ENCODE peak calls at places on chromosome 14, in eight cellular contexts. One of them, this sample, is unnamed.

GRCh38 chr14:41636492-41637392 is 30.1 kb downstream of the LRFN5 start:
- DNase-seq in mucosa of descending colon: no peak
- DNase-seq in lung: no peak
- DNase-seq in brain microvascular endothelial cell: no peak
- DNase-seq in pancreas: no peak
- DNase-seq in coronary artery: no peak
- DNase-seq in left lung: no peak
- DNase-seq in fibroblast of pulmonary artery: no peak
- DNase-seq in this sample: no peak

GRCh38 chr14:20429801-20430669 is 5.9 kb downstream of the KLHL33 start:
- DNase-seq in mucosa of descending colon: peak; percentile 73
- DNase-seq in lung: peak; percentile 54
- DNase-seq in brain microvascular endothelial cell: no peak
- DNase-seq in pancreas: peak; percentile 62
- DNase-seq in coronary artery: no peak
- DNase-seq in left lung: no peak
- DNase-seq in fibroblast of pulmonary artery: no peak
- DNase-seq in this sample: peak; percentile 85

GRCh38 chr14:35336171-35337073 is 44.2 kb downstream of the PSMA6 start:
- DNase-seq in mucosa of descending colon: peak; percentile 89
- DNase-seq in lung: peak; percentile 93
- DNase-seq in brain microvascular endothelial cell: peak; percentile 47
- DNase-seq in pancreas: peak; percentile 87
- DNase-seq in coronary artery: peak; percentile 99
- DNase-seq in left lung: peak; percentile 95
- DNase-seq in fibroblast of pulmonary artery: peak; percentile 99
- DNase-seq in this sample: peak; percentile 92

GRCh38 chr14:53796734-53797133 is 159.9 kb downstream of the BMP4 start:
- DNase-seq in mucosa of descending colon: peak; percentile 7
- DNase-seq in lung: no peak
- DNase-seq in brain microvascular endothelial cell: no peak
- DNase-seq in pancreas: no peak
- DNase-seq in coronary artery: no peak
- DNase-seq in left lung: no peak
- DNase-seq in fibroblast of pulmonary artery: no peak
- DNase-seq in this sample: no peak

GRCh38 chr14:65170768-65171251 is 68.5 kb upstream of the MAX start:
- DNase-seq in mucosa of descending colon: no peak
- DNase-seq in lung: no peak
- DNase-seq in brain microvascular endothelial cell: peak; percentile 80
- DNase-seq in pancreas: peak; percentile 25
- DNase-seq in coronary artery: no peak
- DNase-seq in left lung: no peak
- DNase-seq in fibroblast of pulmonary artery: peak; percentile 86
- DNase-seq in this sample: peak; percentile 84

GRCh38 chr14:102185360-102185759 is 45.7 kb downstream of the WDR20 start:
- DNase-seq in mucosa of descending colon: peak; percentile 26
- DNase-seq in lung: no peak
- DNase-seq in brain microvascular endothelial cell: no peak
- DNase-seq in pancreas: no peak
- DNase-seq in coronary artery: no peak
- DNase-seq in left lung: no peak
- DNase-seq in fibroblast of pulmonary artery: no peak
- DNase-seq in this sample: no peak

GRCh38 chr14:105857816-105858675 is 331.7 kb downstream of the TMEM121 start:
- DNase-seq in mucosa of descending colon: no peak
- DNase-seq in lung: no peak
- DNase-seq in brain microvascular endothelial cell: no peak
- DNase-seq in pancreas: peak; percentile 13
- DNase-seq in coronary artery: peak; percentile 33
- DNase-seq in left lung: peak; percentile 26
- DNase-seq in fibroblast of pulmonary artery: no peak
- DNase-seq in this sample: peak; percentile 87

GRCh38 chr14:33210304-33210703 is 271.6 kb downstream of the NPAS3 start:
- DNase-seq in mucosa of descending colon: peak; percentile 18
- DNase-seq in lung: no peak
- DNase-seq in brain microvascular endothelial cell: peak; percentile 20
- DNase-seq in pancreas: no peak
- DNase-seq in coronary artery: no peak
- DNase-seq in left lung: no peak
- DNase-seq in fibroblast of pulmonary artery: peak; percentile 45
- DNase-seq in this sample: no peak

GRCh38 chr14:101501858-101502615 is 59.3 kb upstream of the DIO3 start:
- DNase-seq in mucosa of descending colon: no peak
- DNase-seq in lung: no peak
- DNase-seq in brain microvascular endothelial cell: no peak
- DNase-seq in pancreas: no peak
- DNase-seq in coronary artery: peak; percentile 65
- DNase-seq in left lung: peak; percentile 17
- DNase-seq in fibroblast of pulmonary artery: no peak
- DNase-seq in this sample: peak; percentile 56

GRCh38 chr14:104957146-104958113 is 20.7 kb downstream of the AHNAK2 start:
- DNase-seq in mucosa of descending colon: peak; percentile 7
- DNase-seq in lung: no peak
- DNase-seq in brain microvascular endothelial cell: no peak
- DNase-seq in pancreas: peak; percentile 16
- DNase-seq in coronary artery: no peak
- DNase-seq in left lung: no peak
- DNase-seq in fibroblast of pulmonary artery: no peak
- DNase-seq in this sample: peak; percentile 51

GRCh38 chr14:70653662-70654061 is 11.9 kb downstream of the TTC9 start:
- DNase-seq in mucosa of descending colon: no peak
- DNase-seq in lung: no peak
- DNase-seq in brain microvascular endothelial cell: no peak
- DNase-seq in pancreas: no peak
- DNase-seq in coronary artery: no peak
- DNase-seq in left lung: no peak
- DNase-seq in fibroblast of pulmonary artery: no peak
- DNase-seq in this sample: no peak

GRCh38 chr14:70652871-70653270 is 11.2 kb downstream of the TTC9 start:
- DNase-seq in mucosa of descending colon: no peak
- DNase-seq in lung: no peak
- DNase-seq in brain microvascular endothelial cell: no peak
- DNase-seq in pancreas: no peak
- DNase-seq in coronary artery: no peak
- DNase-seq in left lung: no peak
- DNase-seq in fibroblast of pulmonary artery: no peak
- DNase-seq in this sample: no peak

GRCh38 chr14:70658899-70659298 is 17.2 kb downstream of the TTC9 start:
- DNase-seq in mucosa of descending colon: no peak
- DNase-seq in lung: no peak
- DNase-seq in brain microvascular endothelial cell: no peak
- DNase-seq in pancreas: no peak
- DNase-seq in coronary artery: no peak
- DNase-seq in left lung: no peak
- DNase-seq in fibroblast of pulmonary artery: no peak
- DNase-seq in this sample: no peak

GRCh38 chr14:70654609-70655008 is 12.9 kb downstream of the TTC9 start:
- DNase-seq in mucosa of descending colon: no peak
- DNase-seq in lung: no peak
- DNase-seq in brain microvascular endothelial cell: no peak
- DNase-seq in pancreas: no peak
- DNase-seq in coronary artery: no peak
- DNase-seq in left lung: no peak
- DNase-seq in fibroblast of pulmonary artery: no peak
- DNase-seq in this sample: no peak

GRCh38 chr14:70655110-70655826 is 13.6 kb downstream of the TTC9 start:
- DNase-seq in mucosa of descending colon: peak; percentile 54
- DNase-seq in lung: no peak
- DNase-seq in brain microvascular endothelial cell: no peak
- DNase-seq in pancreas: no peak
- DNase-seq in coronary artery: no peak
- DNase-seq in left lung: no peak
- DNase-seq in fibroblast of pulmonary artery: peak; percentile 10
- DNase-seq in this sample: peak; percentile 92
- H3K4me3 ChIP-seq in mucosa of descending colon: no peak overlapping the region
- H3K4me3 ChIP-seq in lung: no peak overlapping the region
- H3K4me3 ChIP-seq in brain microvascular endothelial cell: no peak overlapping the region
- H3K4me3 ChIP-seq in pancreas: no peak overlapping the region
- H3K4me3 ChIP-seq in coronary artery: no peak overlapping the region
- H3K4me3 ChIP-seq in left lung: no peak overlapping the region
- H3K4me3 ChIP-seq in fibroblast of pulmonary artery: no peak overlapping the region
- H3K4me3 ChIP-seq in this sample: no peak overlapping the region

GRCh38 chr14:61388173-61388975 is 67.0 kb downstream of the PRKCH start:
- DNase-seq in mucosa of descending colon: no peak
- DNase-seq in lung: no peak
- DNase-seq in brain microvascular endothelial cell: no peak
- DNase-seq in pancreas: no peak
- DNase-seq in coronary artery: no peak
- DNase-seq in left lung: no peak
- DNase-seq in fibroblast of pulmonary artery: peak; percentile 29
- DNase-seq in this sample: no peak
- H3K4me3 ChIP-seq in mucosa of descending colon: no peak overlapping the region
- H3K4me3 ChIP-seq in lung: no peak overlapping the region
- H3K4me3 ChIP-seq in brain microvascular endothelial cell: no peak overlapping the region
- H3K4me3 ChIP-seq in pancreas: no peak overlapping the region
- H3K4me3 ChIP-seq in coronary artery: no peak overlapping the region
- H3K4me3 ChIP-seq in left lung: no peak overlapping the region
- H3K4me3 ChIP-seq in fibroblast of pulmonary artery: no peak overlapping the region
- H3K4me3 ChIP-seq in this sample: no peak overlapping the region

GRCh38 chr14:68960123-68960522 is 19.0 kb downstream of the ACTN1 start:
- DNase-seq in mucosa of descending colon: no peak
- DNase-seq in lung: no peak
- DNase-seq in brain microvascular endothelial cell: no peak
- DNase-seq in pancreas: no peak
- DNase-seq in coronary artery: no peak
- DNase-seq in left lung: no peak
- DNase-seq in fibroblast of pulmonary artery: no peak
- DNase-seq in this sample: no peak

GRCh38 chr14:68957688-68958248 is 21.3 kb downstream of the ACTN1 start:
- DNase-seq in mucosa of descending colon: no peak
- DNase-seq in lung: no peak
- DNase-seq in brain microvascular endothelial cell: no peak
- DNase-seq in pancreas: no peak
- DNase-seq in coronary artery: no peak
- DNase-seq in left lung: no peak
- DNase-seq in fibroblast of pulmonary artery: no peak
- DNase-seq in this sample: no peak

GRCh38 chr14:68956728-68957127 is 22.4 kb downstream of the ACTN1 start:
- DNase-seq in mucosa of descending colon: no peak
- DNase-seq in lung: no peak
- DNase-seq in brain microvascular endothelial cell: no peak
- DNase-seq in pancreas: no peak
- DNase-seq in coronary artery: no peak
- DNase-seq in left lung: no peak
- DNase-seq in fibroblast of pulmonary artery: no peak
- DNase-seq in this sample: no peak

GRCh38 chr14:68958553-68958952 is 20.5 kb downstream of the ACTN1 start:
- DNase-seq in mucosa of descending colon: no peak
- DNase-seq in lung: no peak
- DNase-seq in brain microvascular endothelial cell: no peak
- DNase-seq in pancreas: no peak
- DNase-seq in coronary artery: no peak
- DNase-seq in left lung: no peak
- DNase-seq in fibroblast of pulmonary artery: peak; percentile 52
- DNase-seq in this sample: no peak

GRCh38 chr14:68959035-68959434 is 20.1 kb downstream of the ACTN1 start:
- DNase-seq in mucosa of descending colon: no peak
- DNase-seq in lung: no peak
- DNase-seq in brain microvascular endothelial cell: no peak
- DNase-seq in pancreas: no peak
- DNase-seq in coronary artery: no peak
- DNase-seq in left lung: no peak
- DNase-seq in fibroblast of pulmonary artery: no peak
- DNase-seq in this sample: no peak
- H3K4me3 ChIP-seq in mucosa of descending colon: no peak overlapping the region
- H3K4me3 ChIP-seq in lung: no peak overlapping the region
- H3K4me3 ChIP-seq in brain microvascular endothelial cell: no peak overlapping the region
- H3K4me3 ChIP-seq in pancreas: no peak overlapping the region
- H3K4me3 ChIP-seq in coronary artery: peak overlapping the region; percentile 10
- H3K4me3 ChIP-seq in left lung: no peak overlapping the region
- H3K4me3 ChIP-seq in fibroblast of pulmonary artery: no peak overlapping the region
- H3K4me3 ChIP-seq in this sample: no peak overlapping the region

GRCh38 chr14:103763730-103764488 is 48.3 kb downstream of the ZFYVE21 start:
- DNase-seq in mucosa of descending colon: no peak
- DNase-seq in lung: no peak
- DNase-seq in brain microvascular endothelial cell: no peak
- DNase-seq in pancreas: no peak
- DNase-seq in coronary artery: no peak
- DNase-seq in left lung: no peak
- DNase-seq in fibroblast of pulmonary artery: no peak
- DNase-seq in this sample: no peak
- H3K4me3 ChIP-seq in mucosa of descending colon: no peak overlapping the region
- H3K4me3 ChIP-seq in lung: no peak overlapping the region
- H3K4me3 ChIP-seq in brain microvascular endothelial cell: no peak overlapping the region
- H3K4me3 ChIP-seq in pancreas: no peak overlapping the region
- H3K4me3 ChIP-seq in coronary artery: no peak overlapping the region
- H3K4me3 ChIP-seq in left lung: no peak overlapping the region
- H3K4me3 ChIP-seq in fibroblast of pulmonary artery: no peak overlapping the region
- H3K4me3 ChIP-seq in this sample: no peak overlapping the region

GRCh38 chr14:100066984-100067383 is 1.8 kb downstream of the EVL start:
- DNase-seq in mucosa of descending colon: no peak
- DNase-seq in lung: no peak
- DNase-seq in brain microvascular endothelial cell: no peak
- DNase-seq in pancreas: no peak
- DNase-seq in coronary artery: no peak
- DNase-seq in left lung: no peak
- DNase-seq in fibroblast of pulmonary artery: no peak
- DNase-seq in this sample: no peak

GRCh38 chr14:100067481-100067880 is 2.3 kb downstream of the EVL start:
- DNase-seq in mucosa of descending colon: no peak
- DNase-seq in lung: no peak
- DNase-seq in brain microvascular endothelial cell: no peak
- DNase-seq in pancreas: no peak
- DNase-seq in coronary artery: no peak
- DNase-seq in left lung: no peak
- DNase-seq in fibroblast of pulmonary artery: no peak
- DNase-seq in this sample: no peak

GRCh38 chr14:100067971-100068959 is 3.0 kb downstream of the EVL start:
- DNase-seq in mucosa of descending colon: peak; percentile 61
- DNase-seq in lung: peak; percentile 50
- DNase-seq in brain microvascular endothelial cell: peak; percentile 48
- DNase-seq in pancreas: no peak
- DNase-seq in coronary artery: no peak
- DNase-seq in left lung: peak; percentile 72
- DNase-seq in fibroblast of pulmonary artery: peak; percentile 40
- DNase-seq in this sample: peak; percentile 91

GRCh38 chr14:100065161-100065871 is at the start of gene EVL:
- DNase-seq in mucosa of descending colon: peak; percentile 58
- DNase-seq in lung: no peak
- DNase-seq in brain microvascular endothelial cell: no peak
- DNase-seq in pancreas: no peak
- DNase-seq in coronary artery: no peak
- DNase-seq in left lung: peak; percentile 74
- DNase-seq in fibroblast of pulmonary artery: no peak
- DNase-seq in this sample: peak; percentile 94

DNA sequence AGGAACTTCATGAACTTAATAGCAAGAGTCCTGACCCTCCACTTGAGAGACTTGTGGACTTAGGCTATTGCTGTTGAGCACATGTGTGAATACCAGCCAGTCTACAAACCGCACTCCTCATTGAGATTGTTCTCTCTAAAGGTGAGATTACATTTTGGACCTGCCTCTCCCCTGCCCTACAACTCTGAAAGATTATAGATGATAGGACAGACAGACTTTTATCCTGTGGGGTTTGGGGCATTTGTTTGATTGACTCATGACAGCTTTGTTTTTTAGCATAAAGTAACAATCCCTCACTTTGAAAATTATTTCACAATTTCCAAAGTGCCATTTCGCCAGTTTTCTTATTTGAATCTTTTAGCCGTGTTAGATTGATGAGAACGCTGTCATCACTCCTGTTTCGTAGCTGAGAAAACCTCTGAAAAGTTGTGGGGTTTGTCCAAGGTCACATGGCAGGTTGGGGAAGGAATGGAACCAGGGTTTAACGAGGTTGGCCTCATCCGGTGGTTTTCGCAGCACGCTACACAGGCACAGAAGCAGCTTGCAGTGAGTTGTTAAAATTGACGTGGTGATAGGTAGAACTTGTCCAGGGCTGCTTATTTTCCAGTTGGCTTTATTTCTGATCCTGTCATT is 836 bp downstream of the EVL start:
- DNase-seq in mucosa of descending colon: peak; percentile 63
- DNase-seq in lung: no peak
- DNase-seq in brain microvascular endothelial cell: no peak
- DNase-seq in pancreas: no peak
- DNase-seq in coronary artery: no peak
- DNase-seq in left lung: peak; percentile 47
- DNase-seq in fibroblast of pulmonary artery: no peak
- DNase-seq in this sample: peak; percentile 85
- H3K4me3 ChIP-seq in mucosa of descending colon: no peak overlapping the region
- H3K4me3 ChIP-seq in lung: no peak overlapping the region
- H3K4me3 ChIP-seq in brain microvascular endothelial cell: no peak overlapping the region
- H3K4me3 ChIP-seq in pancreas: peak overlapping the region; percentile 18
- H3K4me3 ChIP-seq in coronary artery: peak overlapping the region; percentile 18
- H3K4me3 ChIP-seq in left lung: peak overlapping the region; percentile 2
- H3K4me3 ChIP-seq in fibroblast of pulmonary artery: no peak overlapping the region
- H3K4me3 ChIP-seq in this sample: peak overlapping the region; percentile 57